ENCODE peak calls at places on chromosomes 6 and 20, in eight cellular contexts. W is SK-N-SH, D is sigmoid colon, C is T follicular helper cell, O is NCI-H345, K is MG63, J is fibroblast of lung, B is EL. E is an unnamed sample.

GRCh38 chr6:44116643-44117382 is 10.4 kb downstream of the MRPL14 start:
- DNase-seq in D (no peak), K (peak; percentile 82), C (no peak), O (no peak), W (no peak), B (peak; percentile 94), J (peak; percentile 73), E (no peak)

GRCh38 chr6:158468666-158469065 is 91.2 kb upstream of the TMEM181 start:
- DNase-seq in B (peak; percentile 13), O (peak; percentile 38), C (no peak), D (no peak), J (peak; percentile 12), K (no peak), W (no peak), E (no peak)

GRCh38 chr6:149750136-149750609 is 632 bp downstream of the PCMT1 start:
- DNase-seq in K (peak; percentile 64), J (peak; percentile 34), D (peak; percentile 76), W (peak; percentile 77), C (peak; percentile 19), O (peak; percentile 75), B (peak; percentile 71), E (peak; percentile 61)

GRCh38 chr6:151109361-151109760 is 130.4 kb upstream of the AKAP12 start:
- DNase-seq in K (peak; percentile 22), O (no peak), J (peak; percentile 87), D (no peak), C (no peak), B (no peak), W (no peak), E (no peak)

GRCh38 chr20:43721429-43722152 is 5.2 kb downstream of the GTSF1L start:
- DNase-seq in K (no peak), J (no peak), O (peak; percentile 94), W (no peak), B (no peak), C (no peak), D (no peak), E (peak; percentile 33)

GRCh38 chr6:159715168-159715567 is 12.1 kb upstream of the WTAP start:
- DNase-seq in D (no peak), O (no peak), J (no peak), K (no peak), B (no peak), C (no peak), W (no peak), E (no peak)

GRCh38 chr6:147689398-147689797 is 180.9 kb downstream of the SAMD5 start:
- DNase-seq in D (no peak), O (no peak), B (peak; percentile 37), C (no peak), W (no peak), J (no peak), K (no peak), E (no peak)

GRCh38 chr6:25292384-25292783 is 13.2 kb downstream of the CARMIL1 start:
- DNase-seq in W (no peak), J (no peak), K (no peak), C (no peak), B (no peak), D (no peak), O (no peak), E (no peak)

GRCh38 chr6:5333653-5334052 is 72.3 kb downstream of the FARS2 start:
- DNase-seq in J (peak; percentile 31), O (no peak), K (peak; percentile 30), D (no peak), C (no peak), B (peak; percentile 74), W (no peak), E (no peak)

E was measured in Right ventricle myocardium superior.